ENCODE peak calls at places on chromosomes 4 and X, in five cellular contexts. S is upper lobe of right lung, D is gastrocnemius medialis, A is left ventricle myocardium inferior, Q is PC-3. I is an unnamed sample. For H3K9me3 and H3K4me1, the result is how much of the 10 kb centered on the place peaks cover.

GRCh38 chr4:174999407-174999806 is 81.2 kb downstream of the ADAM29 start:
- DNase-seq in S (no peak), D (no peak), A (no peak), Q (peak), I (no peak)

GRCh38 chrX:51395807-51396728 is 63.4 kb downstream of the NUDT10 start:
- DNase-seq in S (peak), D (no peak), A (no peak), Q (no peak), I (no peak)

GRCh38 chr4:54227261-54228063 is 1.6 kb upstream of the PDGFRA start:
- DNase-seq in S (no peak), D (no peak), A (no peak), Q (peak), I (peak)

GRCh38 chr4:6523251-6523650 is 50.8 kb upstream of the PPP2R2C start:
- DNase-seq in S (no peak), D (no peak), A (no peak), Q (peak), I (no peak)

GRCh38 chr4:4386736-4387392 is at the start of gene NSG1:
- DNase-seq in S (no peak), D (no peak), A (peak), Q (no peak), I (no peak)

GRCh38 chrX:53048169-53049126 is at the start of gene GPR173:
- DNase-seq in S (peak), D (no peak), A (peak), Q (peak), I (no peak)

GRCh38 chrX:68999351-68999750 is 165.9 kb downstream of the PJA1 start:
- DNase-seq in S (no peak), D (no peak), A (no peak), Q (peak), I (peak)

GRCh38 chrX:38112566-38112965 is 106.2 kb downstream of the SYTL5 start:
- DNase-seq in S (no peak), D (no peak), A (no peak), Q (no peak), I (no peak)

GRCh38 chr4:3723232-3723642 is 42.9 kb upstream of the ADRA2C start:
- DNase-seq in S (no peak), D (no peak), A (no peak), Q (no peak), I (no peak)

GRCh38 chrX:12673487-12673886 is 117.7 kb upstream of the PRPS2 start:
- DNase-seq in S (no peak), D (no peak), A (no peak), Q (no peak), I (no peak)

GRCh38 chr4:77100234-77100633 is 24.4 kb upstream of the CCNI start:
- DNase-seq in S (no peak), D (no peak), A (no peak), Q (no peak), I (no peak)

GRCh38 chrX:1477801-1478458 is 25.2 kb upstream of the ASMTL start:
- DNase-seq in S (no peak), D (no peak), A (no peak), Q (no peak), I (peak)

GRCh38 chr4:82705169-82705568 is 93.4 kb downstream of the SCD5 start:
- DNase-seq in S (no peak), D (no peak), A (no peak), Q (no peak), I (no peak)

GRCh38 chr4:159722918-159723317 is 620.0 kb downstream of the RAPGEF2 start:
- DNase-seq in S (no peak), D (no peak), A (no peak), Q (no peak), I (no peak)

GRCh38 chr4:107801766-107802211 is 22.9 kb upstream of the SGMS2 start:
- DNase-seq in S (no peak), D (no peak), A (no peak), Q (peak), I (no peak)

GRCh38 chr4:57182132-57182874 is 72.1 kb upstream of the IGFBP7 start:
- DNase-seq in S (no peak), D (peak), A (peak), Q (no peak), I (peak)

GRCh38 chr4:100681289-100681688 is 163.5 kb upstream of the EMCN start:
- DNase-seq in S (no peak), D (no peak), A (no peak), Q (no peak), I (no peak)

GRCh38 chr4:156798438-156798837 is 173.2 kb downstream of the PDGFC start:
- DNase-seq in S (no peak), D (no peak), A (no peak), Q (no peak), I (no peak)

GRCh38 chrX:39877919-39878318 is 219.8 kb downstream of the BCOR start:
- DNase-seq in S (no peak), D (no peak), A (no peak), Q (no peak), I (no peak)

GRCh38 chr4:119693127-119693526 is 64.5 kb upstream of the PDE5A start:
- DNase-seq in S (no peak), D (no peak), A (no peak), Q (no peak), I (no peak)

GRCh38 chrX:40570346-40571093 is 10.2 kb upstream of the ATP6AP2 start:
- DNase-seq in S (no peak), D (no peak), A (no peak), Q (no peak), I (no peak)

GRCh38 chr4:88792821-88793220 is 95.2 kb upstream of the NAP1L5 start:
- DNase-seq in S (no peak), D (no peak), A (no peak), Q (peak), I (no peak)

GRCh38 chr4:183297675-183298074 is 22.4 kb downstream of the CLDN22 start:
- DNase-seq in S (no peak), D (no peak), A (no peak), Q (no peak), I (no peak)

GRCh38 chr4:84750260-84750955 is 167.5 kb downstream of the CDS1 start:
- DNase-seq in S (no peak), D (no peak), A (no peak), Q (peak), I (no peak)

GRCh38 chr4:38782452-38783108 is at the start of gene TLR10:
- DNase-seq in S (no peak), D (no peak), A (no peak), Q (peak), I (no peak)

GRCh38 chr4:114890773-114891172 is 222.6 kb downstream of the NDST4 start:
- DNase-seq in S (no peak), D (no peak), A (no peak), Q (no peak), I (no peak)

GRCh38 chr4:75630932-75631320 is 598 bp upstream of the CDKL2 start:
- DNase-seq in S (no peak), D (no peak), A (no peak), Q (no peak), I (no peak)

GRCh38 chr4:102355748-102356147 is 10.5 kb upstream of the SLC39A8 start:
- DNase-seq in S (no peak), D (no peak), A (no peak), Q (no peak), I (no peak)

GRCh38 chr4:158020734-158021346 is 152.0 kb downstream of the GASK1B start:
- DNase-seq in S (no peak), D (no peak), A (no peak), Q (peak), I (no peak)

DNA sequence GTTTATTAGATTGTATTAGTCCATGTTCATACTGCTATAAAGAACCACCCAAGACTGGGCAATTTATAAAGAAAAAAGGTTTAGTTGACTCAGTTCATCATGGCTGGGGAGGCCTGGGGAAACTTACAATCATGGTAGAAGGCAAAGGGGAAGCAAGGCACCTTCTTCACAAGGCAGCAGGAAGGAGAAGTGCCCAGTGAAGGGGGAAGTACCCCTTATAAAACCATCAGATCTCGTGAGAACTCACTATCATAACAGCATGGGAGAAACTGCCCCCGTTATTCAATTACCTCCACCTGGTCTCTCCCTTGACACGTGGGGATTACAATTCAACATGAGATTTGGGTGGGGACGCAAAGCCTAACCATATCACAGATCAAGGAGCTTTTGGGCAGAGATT is 8.1 kb upstream of the HSD17B13 start:
- DNase-seq in S (no peak), D (no peak), A (no peak), Q (no peak), I (no peak)
- H3K9me3 ChIP-seq in S (under half), D (under half), A (under half), Q (under half), I (under half)

DNA sequence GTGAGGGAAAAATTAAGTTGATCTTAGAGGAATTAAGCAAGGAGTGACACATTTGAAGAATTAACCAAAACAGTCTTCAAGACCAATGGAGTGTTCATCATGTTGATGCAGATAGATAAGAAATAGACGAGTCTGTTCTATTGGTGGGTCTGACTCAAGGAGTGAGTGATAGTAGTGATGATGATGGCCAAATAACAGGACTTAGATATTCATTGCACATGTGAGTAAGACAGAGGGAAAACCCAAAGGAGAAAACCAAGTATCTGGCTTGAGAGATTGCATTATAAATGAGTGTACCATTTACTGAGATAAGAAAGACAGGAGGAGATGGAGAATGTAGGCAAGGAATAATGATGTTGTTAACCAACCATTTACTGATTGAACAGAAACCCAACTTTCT is 321.3 kb downstream of the ADGRL3 start:
- DNase-seq in S (no peak), D (no peak), A (no peak), Q (no peak), I (no peak)
- TF ChIP-seq CTCF in S (no peak), D (no peak), A (no peak), Q (no peak), I (no peak)

GRCh38 chrX:150777328-150777992 is 84.3 kb downstream of the MTMR1 start:
- DNase-seq in S (no peak), D (no peak), A (no peak), Q (no peak), I (no peak)

GRCh38 chrX:150775569-150776350 is 82.6 kb downstream of the MTMR1 start:
- DNase-seq in S (no peak), D (no peak), A (no peak), Q (no peak), I (peak)

GRCh38 chrX:150779367-150779766 is 86.2 kb downstream of the MTMR1 start:
- DNase-seq in S (no peak), D (no peak), A (no peak), Q (no peak), I (peak)

GRCh38 chrX:150781711-150782110 is 88.5 kb downstream of the MTMR1 start:
- DNase-seq in S (no peak), D (no peak), A (no peak), Q (no peak), I (no peak)
- H3K4me1 ChIP-seq in S (under half), D (under half), A (under half), Q (under half), I (under half)

GRCh38 chr4:148589182-148589581 is 147.0 kb upstream of the NR3C2 start:
- DNase-seq in S (no peak), D (no peak), A (no peak), Q (no peak), I (no peak)
- H3K9me3 ChIP-seq in S (under half), D (under half), A (under half), Q (under half), I (under half)

GRCh38 chr4:122879001-122879400 is 43.4 kb downstream of the NUDT6 start:
- DNase-seq in S (no peak), D (no peak), A (no peak), Q (peak), I (no peak)
- TF ChIP-seq CTCF in S (no peak), D (no peak), A (no peak), Q (no peak), I (no peak)

GRCh38 chr4:112515278-112516075 is 503 bp downstream of the NEUROG2 start:
- DNase-seq in S (peak), D (no peak), A (no peak), Q (peak), I (no peak)
- H3K4me1 ChIP-seq in S (under half), D (under half), A (under half), Q (under half), I (half or more)

GRCh38 chr4:155600246-155600645 is 66.4 kb upstream of the GUCY1A1 start:
- DNase-seq in S (no peak), D (no peak), A (no peak), Q (no peak), I (no peak)

GRCh38 chr4:155597281-155597680 is 69.4 kb upstream of the GUCY1A1 start:
- DNase-seq in S (no peak), D (no peak), A (no peak), Q (no peak), I (no peak)

GRCh38 chr4:155599102-155599501 is 67.5 kb upstream of the GUCY1A1 start:
- DNase-seq in S (no peak), D (no peak), A (no peak), Q (no peak), I (no peak)

GRCh38 chr4:155597933-155598451 is 68.7 kb upstream of the GUCY1A1 start:
- DNase-seq in S (no peak), D (no peak), A (no peak), Q (no peak), I (no peak)

DNA sequence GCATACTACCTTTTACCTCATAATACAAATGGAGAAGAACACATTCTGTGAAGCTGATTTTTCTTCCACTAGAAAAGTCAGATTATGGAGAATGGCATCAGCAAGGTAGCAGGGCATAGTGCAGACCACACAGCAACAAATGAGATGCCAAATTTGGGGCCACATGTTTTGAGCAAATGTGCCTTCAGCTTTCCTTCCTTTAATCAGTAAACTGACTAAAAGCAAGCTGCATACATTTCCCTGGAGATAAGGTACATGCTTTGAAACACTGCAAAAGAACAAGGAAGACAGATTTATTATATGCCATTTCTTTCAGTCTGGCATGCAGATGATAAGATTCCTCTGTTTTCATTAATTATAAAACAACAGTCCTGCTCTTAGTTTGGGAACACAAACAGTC is 67.1 kb upstream of the GUCY1A1 start:
- DNase-seq in S (no peak), D (no peak), A (no peak), Q (no peak), I (no peak)
- H3K9me3 ChIP-seq in S (under half), D (under half), A (under half), Q (under half), I (under half)

GRCh38 chr4:60450054-60450453 is 750.1 kb upstream of the ADGRL3 start:
- DNase-seq in S (no peak), D (no peak), A (no peak), Q (no peak), I (no peak)
- TF ChIP-seq CTCF in S (no peak), D (no peak), A (no peak), Q (peak), I (no peak)

DNA sequence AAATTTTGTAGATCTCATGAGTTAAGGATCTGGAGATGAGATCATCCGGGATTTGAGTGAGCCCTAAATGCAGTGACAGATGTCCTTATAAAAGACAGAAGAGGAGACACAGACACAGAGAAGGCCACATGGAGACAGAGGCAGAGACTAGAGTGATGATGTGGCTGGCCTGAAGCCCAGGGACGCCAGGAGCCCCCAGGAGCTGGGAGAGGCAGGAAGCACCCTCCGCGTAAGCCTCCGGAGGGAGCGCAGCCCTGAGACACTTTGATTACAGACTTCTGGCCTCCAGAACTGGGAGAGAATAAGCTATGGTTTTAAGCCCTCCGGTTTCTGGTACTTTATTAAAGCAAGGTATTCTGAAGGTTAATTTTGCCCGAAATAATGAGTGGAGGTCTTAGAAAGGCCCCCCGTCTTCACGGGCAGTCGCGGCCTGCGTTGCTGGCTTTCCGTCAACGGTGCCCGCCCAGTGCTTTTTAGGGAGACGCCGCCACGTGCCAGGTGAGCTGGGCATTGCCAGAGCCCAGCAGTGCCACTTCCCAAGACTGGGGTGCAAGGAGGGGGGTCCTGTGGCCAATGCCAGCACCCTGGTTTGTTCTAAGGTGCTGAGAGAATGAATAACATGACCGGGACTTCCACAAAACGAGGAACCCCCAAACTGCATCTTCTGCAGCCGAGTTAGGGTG is 8.1 kb downstream of the DHRSX start:
- DNase-seq in S (peak), D (no peak), A (no peak), Q (no peak), I (no peak)
- H3K4me1 ChIP-seq in S (under half), D (under half), A (half or more), Q (under half), I (under half)